ENCODE peak calls at places on chromosomes 3 and 15, in seven cellular contexts. One of them, this sample, is unnamed. For H3K9me3, the result is how much of the 10 kb centered on the place peaks cover.

GRCh38 chr15:92904832-92905640 is 4.9 kb downstream of the CHD2 start:
- DNase-seq in GM12878: no peak
- DNase-seq in esophagus squamous epithelium: no peak
- DNase-seq in SK-N-SH: no peak
- DNase-seq in pancreas: no peak
- DNase-seq in WERI-Rb-1: no peak
- DNase-seq in PC-9: no peak
- DNase-seq in this sample: no peak

GRCh38 chr15:99435138-99435695 is 130.6 kb upstream of the MEF2A start:
- DNase-seq in SK-N-SH: no peak
- DNase-seq in WERI-Rb-1: peak
- DNase-seq in PC-9: peak
- DNase-seq in esophagus squamous epithelium: no peak
- DNase-seq in pancreas: peak
- DNase-seq in GM12878: no peak
- DNase-seq in this sample: peak

GRCh38 chr3:85360742-85361387 is 402.1 kb downstream of the CADM2 start:
- DNase-seq in GM12878: peak
- DNase-seq in PC-9: peak
- DNase-seq in WERI-Rb-1: peak
- DNase-seq in SK-N-SH: peak
- DNase-seq in pancreas: peak
- DNase-seq in esophagus squamous epithelium: no peak
- DNase-seq in this sample: no peak

GRCh38 chr3:173599673-173600072 is 202.1 kb downstream of the NLGN1 start:
- DNase-seq in GM12878: no peak
- DNase-seq in PC-9: no peak
- DNase-seq in esophagus squamous epithelium: no peak
- DNase-seq in pancreas: no peak
- DNase-seq in WERI-Rb-1: no peak
- DNase-seq in SK-N-SH: no peak
- DNase-seq in this sample: no peak

GRCh38 chr3:11312139-11312538 is 39.9 kb downstream of the ATG7 start:
- DNase-seq in GM12878: no peak
- DNase-seq in PC-9: no peak
- DNase-seq in esophagus squamous epithelium: no peak
- DNase-seq in pancreas: no peak
- DNase-seq in SK-N-SH: peak
- DNase-seq in WERI-Rb-1: no peak
- DNase-seq in this sample: no peak

GRCh38 chr15:99502661-99503060 is 63.1 kb upstream of the MEF2A start:
- DNase-seq in pancreas: no peak
- DNase-seq in PC-9: no peak
- DNase-seq in WERI-Rb-1: no peak
- DNase-seq in GM12878: no peak
- DNase-seq in esophagus squamous epithelium: no peak
- DNase-seq in SK-N-SH: no peak
- DNase-seq in this sample: no peak

GRCh38 chr3:46693897-46694235 is 387 bp upstream of the ALS2CL start:
- DNase-seq in SK-N-SH: no peak
- DNase-seq in PC-9: no peak
- DNase-seq in pancreas: peak
- DNase-seq in WERI-Rb-1: no peak
- DNase-seq in esophagus squamous epithelium: no peak
- DNase-seq in GM12878: no peak
- DNase-seq in this sample: no peak

GRCh38 chr15:98744506-98744905 is 96.2 kb downstream of the IGF1R start:
- DNase-seq in GM12878: no peak
- DNase-seq in PC-9: no peak
- DNase-seq in SK-N-SH: no peak
- DNase-seq in pancreas: no peak
- DNase-seq in esophagus squamous epithelium: no peak
- DNase-seq in WERI-Rb-1: peak
- DNase-seq in this sample: no peak

GRCh38 chr3:152031321-152031720 is 157.9 kb downstream of the SUCNR1 start:
- DNase-seq in SK-N-SH: no peak
- DNase-seq in esophagus squamous epithelium: no peak
- DNase-seq in PC-9: no peak
- DNase-seq in WERI-Rb-1: no peak
- DNase-seq in pancreas: no peak
- DNase-seq in GM12878: no peak
- DNase-seq in this sample: no peak

GRCh38 chr3:151044706-151045105 is 40.8 kb upstream of the MED12L start:
- DNase-seq in esophagus squamous epithelium: no peak
- DNase-seq in pancreas: no peak
- DNase-seq in WERI-Rb-1: no peak
- DNase-seq in GM12878: no peak
- DNase-seq in PC-9: no peak
- DNase-seq in SK-N-SH: no peak
- DNase-seq in this sample: no peak

GRCh38 chr15:66707310-66708160 is 5.5 kb downstream of the SMAD6 start:
- DNase-seq in esophagus squamous epithelium: no peak
- DNase-seq in SK-N-SH: peak
- DNase-seq in PC-9: no peak
- DNase-seq in WERI-Rb-1: peak
- DNase-seq in pancreas: no peak
- DNase-seq in GM12878: no peak
- DNase-seq in this sample: no peak

GRCh38 chr3:146160964-146161724 is at the start of gene PLOD2:
- DNase-seq in esophagus squamous epithelium: no peak
- DNase-seq in WERI-Rb-1: peak
- DNase-seq in SK-N-SH: peak
- DNase-seq in GM12878: no peak
- DNase-seq in PC-9: peak
- DNase-seq in pancreas: peak
- DNase-seq in this sample: peak

GRCh38 chr15:80396094-80396493 is 8.1 kb upstream of the ARNT2 start:
- DNase-seq in SK-N-SH: no peak
- DNase-seq in PC-9: no peak
- DNase-seq in pancreas: no peak
- DNase-seq in GM12878: no peak
- DNase-seq in WERI-Rb-1: no peak
- DNase-seq in esophagus squamous epithelium: no peak
- DNase-seq in this sample: no peak

GRCh38 chr3:14301558-14301957 is 100.8 kb upstream of the SLC6A6 start:
- DNase-seq in pancreas: no peak
- DNase-seq in PC-9: no peak
- DNase-seq in SK-N-SH: no peak
- DNase-seq in esophagus squamous epithelium: no peak
- DNase-seq in WERI-Rb-1: no peak
- DNase-seq in GM12878: no peak
- DNase-seq in this sample: peak

GRCh38 chr3:53844262-53845102 is 1.7 kb downstream of the CHDH start:
- DNase-seq in WERI-Rb-1: no peak
- DNase-seq in SK-N-SH: no peak
- DNase-seq in PC-9: no peak
- DNase-seq in pancreas: peak
- DNase-seq in esophagus squamous epithelium: no peak
- DNase-seq in GM12878: no peak
- DNase-seq in this sample: no peak

GRCh38 chr3:32502089-32502943 is at the start of gene CMTM6:
- DNase-seq in pancreas: peak
- DNase-seq in SK-N-SH: peak
- DNase-seq in WERI-Rb-1: peak
- DNase-seq in esophagus squamous epithelium: peak
- DNase-seq in GM12878: no peak
- DNase-seq in PC-9: peak
- DNase-seq in this sample: peak

GRCh38 chr3:84108442-84108971 is 850.3 kb upstream of the CADM2 start:
- DNase-seq in PC-9: peak
- DNase-seq in SK-N-SH: no peak
- DNase-seq in pancreas: no peak
- DNase-seq in esophagus squamous epithelium: no peak
- DNase-seq in GM12878: no peak
- DNase-seq in WERI-Rb-1: no peak
- DNase-seq in this sample: no peak

GRCh38 chr15:75069301-75069925 is 46.0 kb downstream of the PPCDC start:
- DNase-seq in WERI-Rb-1: no peak
- DNase-seq in PC-9: no peak
- DNase-seq in SK-N-SH: no peak
- DNase-seq in pancreas: peak
- DNase-seq in esophagus squamous epithelium: no peak
- DNase-seq in GM12878: peak
- DNase-seq in this sample: no peak

GRCh38 chr3:51276046-51276445 is 109.0 kb upstream of the MANF start:
- DNase-seq in SK-N-SH: no peak
- DNase-seq in esophagus squamous epithelium: no peak
- DNase-seq in PC-9: no peak
- DNase-seq in WERI-Rb-1: no peak
- DNase-seq in GM12878: no peak
- DNase-seq in pancreas: no peak
- DNase-seq in this sample: no peak

GRCh38 chr15:76932090-76932966 is 779 bp downstream of the RCN2 start:
- DNase-seq in GM12878: no peak
- DNase-seq in PC-9: no peak
- DNase-seq in esophagus squamous epithelium: no peak
- DNase-seq in pancreas: no peak
- DNase-seq in WERI-Rb-1: no peak
- DNase-seq in SK-N-SH: no peak
- DNase-seq in this sample: no peak

GRCh38 chr3:196519738-196520122 is 4.6 kb upstream of the SMCO1 start:
- DNase-seq in SK-N-SH: no peak
- DNase-seq in pancreas: no peak
- DNase-seq in PC-9: no peak
- DNase-seq in GM12878: no peak
- DNase-seq in esophagus squamous epithelium: no peak
- DNase-seq in WERI-Rb-1: peak
- DNase-seq in this sample: no peak
- H3K9me3 ChIP-seq in SK-N-SH: under half
- H3K9me3 ChIP-seq in pancreas: under half
- H3K9me3 ChIP-seq in PC-9: under half
- H3K9me3 ChIP-seq in GM12878: under half
- H3K9me3 ChIP-seq in esophagus squamous epithelium: under half
- H3K9me3 ChIP-seq in WERI-Rb-1: under half
- H3K9me3 ChIP-seq in this sample: under half

GRCh38 chr3:73029321-73029796 is 32.1 kb upstream of the EBLN2 start:
- DNase-seq in SK-N-SH: no peak
- DNase-seq in WERI-Rb-1: no peak
- DNase-seq in pancreas: no peak
- DNase-seq in esophagus squamous epithelium: no peak
- DNase-seq in PC-9: peak
- DNase-seq in GM12878: no peak
- DNase-seq in this sample: no peak

GRCh38 chr3:73026111-73026510 is 29.5 kb downstream of the PPP4R2 start:
- DNase-seq in pancreas: no peak
- DNase-seq in esophagus squamous epithelium: no peak
- DNase-seq in WERI-Rb-1: no peak
- DNase-seq in GM12878: no peak
- DNase-seq in SK-N-SH: no peak
- DNase-seq in PC-9: no peak
- DNase-seq in this sample: no peak

GRCh38 chr3:73024836-73025235 is 28.2 kb downstream of the PPP4R2 start:
- DNase-seq in PC-9: peak
- DNase-seq in SK-N-SH: no peak
- DNase-seq in WERI-Rb-1: no peak
- DNase-seq in pancreas: no peak
- DNase-seq in esophagus squamous epithelium: no peak
- DNase-seq in GM12878: no peak
- DNase-seq in this sample: no peak

GRCh38 chr3:73028803-73029202 is 32.2 kb downstream of the PPP4R2 start:
- DNase-seq in WERI-Rb-1: no peak
- DNase-seq in esophagus squamous epithelium: no peak
- DNase-seq in PC-9: no peak
- DNase-seq in SK-N-SH: no peak
- DNase-seq in GM12878: no peak
- DNase-seq in pancreas: no peak
- DNase-seq in this sample: no peak

GRCh38 chr3:73026702-73027101 is 30.1 kb downstream of the PPP4R2 start:
- DNase-seq in SK-N-SH: no peak
- DNase-seq in esophagus squamous epithelium: no peak
- DNase-seq in GM12878: no peak
- DNase-seq in PC-9: no peak
- DNase-seq in pancreas: no peak
- DNase-seq in WERI-Rb-1: no peak
- DNase-seq in this sample: no peak
- H3K27ac ChIP-seq in SK-N-SH: no peak
- H3K27ac ChIP-seq in esophagus squamous epithelium: no peak
- H3K27ac ChIP-seq in GM12878: no peak
- H3K27ac ChIP-seq in PC-9: no peak
- H3K27ac ChIP-seq in pancreas: no peak
- H3K27ac ChIP-seq in WERI-Rb-1: no peak
- H3K27ac ChIP-seq in this sample: no peak

GRCh38 chr3:101203411-101203810 is 117.0 kb downstream of the IMPG2 start:
- DNase-seq in pancreas: no peak
- DNase-seq in PC-9: no peak
- DNase-seq in GM12878: no peak
- DNase-seq in esophagus squamous epithelium: no peak
- DNase-seq in SK-N-SH: no peak
- DNase-seq in WERI-Rb-1: no peak
- DNase-seq in this sample: no peak

GRCh38 chr3:101200461-101200860 is 119.9 kb downstream of the IMPG2 start:
- DNase-seq in WERI-Rb-1: no peak
- DNase-seq in esophagus squamous epithelium: no peak
- DNase-seq in SK-N-SH: no peak
- DNase-seq in GM12878: no peak
- DNase-seq in PC-9: no peak
- DNase-seq in pancreas: no peak
- DNase-seq in this sample: no peak

GRCh38 chr3:101202640-101203039 is 117.7 kb downstream of the IMPG2 start:
- DNase-seq in WERI-Rb-1: no peak
- DNase-seq in PC-9: no peak
- DNase-seq in pancreas: no peak
- DNase-seq in esophagus squamous epithelium: no peak
- DNase-seq in SK-N-SH: no peak
- DNase-seq in GM12878: no peak
- DNase-seq in this sample: no peak

DNA sequence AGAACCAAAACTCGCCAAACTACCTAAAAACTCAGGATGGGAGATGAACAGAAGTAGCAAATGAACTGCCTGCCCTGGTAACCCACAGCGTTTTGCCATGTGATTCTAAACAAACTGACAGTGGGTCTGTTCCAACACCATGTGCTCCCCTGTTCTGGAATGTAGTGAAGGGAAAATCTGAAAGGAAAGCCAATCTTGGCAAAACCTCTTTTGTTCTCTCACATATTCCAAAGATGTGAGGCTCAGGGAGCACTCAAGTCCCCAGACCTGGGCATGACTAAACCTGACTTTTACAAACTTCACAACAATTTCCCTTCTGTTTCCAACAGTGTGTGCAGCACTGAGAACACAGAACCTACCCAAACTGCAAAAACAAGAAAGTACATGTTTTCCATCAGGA is 116.1 kb downstream of the IMPG2 start:
- DNase-seq in GM12878: no peak
- DNase-seq in SK-N-SH: no peak
- DNase-seq in pancreas: no peak
- DNase-seq in esophagus squamous epithelium: no peak
- DNase-seq in WERI-Rb-1: no peak
- DNase-seq in PC-9: no peak
- DNase-seq in this sample: no peak
- TF ChIP-seq CTCF in GM12878: no peak
- TF ChIP-seq CTCF in SK-N-SH: no peak
- TF ChIP-seq CTCF in pancreas: no peak
- TF ChIP-seq CTCF in esophagus squamous epithelium: no peak
- TF ChIP-seq CTCF in WERI-Rb-1: no peak
- TF ChIP-seq CTCF in PC-9: no peak
- TF ChIP-seq CTCF in this sample: no peak

GRCh38 chr3:60774617-60775016 is 476.6 kb downstream of the FHIT start:
- DNase-seq in PC-9: no peak
- DNase-seq in esophagus squamous epithelium: no peak
- DNase-seq in SK-N-SH: no peak
- DNase-seq in WERI-Rb-1: no peak
- DNase-seq in GM12878: no peak
- DNase-seq in pancreas: no peak
- DNase-seq in this sample: no peak

GRCh38 chr3:60775956-60776355 is 475.3 kb downstream of the FHIT start:
- DNase-seq in GM12878: no peak
- DNase-seq in esophagus squamous epithelium: no peak
- DNase-seq in pancreas: no peak
- DNase-seq in SK-N-SH: no peak
- DNase-seq in PC-9: no peak
- DNase-seq in WERI-Rb-1: no peak
- DNase-seq in this sample: no peak

GRCh38 chr3:60779637-60780036 is 471.6 kb downstream of the FHIT start:
- DNase-seq in esophagus squamous epithelium: no peak
- DNase-seq in SK-N-SH: no peak
- DNase-seq in pancreas: no peak
- DNase-seq in PC-9: no peak
- DNase-seq in WERI-Rb-1: no peak
- DNase-seq in GM12878: no peak
- DNase-seq in this sample: no peak
- H3K9me3 ChIP-seq in esophagus squamous epithelium: under half
- H3K9me3 ChIP-seq in SK-N-SH: under half
- H3K9me3 ChIP-seq in pancreas: under half
- H3K9me3 ChIP-seq in PC-9: under half
- H3K9me3 ChIP-seq in WERI-Rb-1: under half
- H3K9me3 ChIP-seq in GM12878: under half
- H3K9me3 ChIP-seq in this sample: under half